ENCODE peak calls at places on chromosomes 5 and 9, in eight cellular contexts. One of them, this sample, is unnamed.
A peak's percentile ranks its signal among the peaks of the same experiment; 100 is the strongest.

GRCh38 chr9:561430-561829 is 280.1 kb upstream of the DMRT1 start:
- DNase-seq in activated effector memory CD4-positive, alpha-beta T cell treated with Interleukin-2 at 50 U/mL for 16 hours: no peak
- DNase-seq in occipital lobe: no peak
- DNase-seq in left ventricle myocardium inferior: no peak
- DNase-seq in NCI-H2081: no peak
- DNase-seq in lung: no peak
- DNase-seq in iris pigment epithelial cell: peak; percentile 34
- DNase-seq in tibial nerve: no peak
- DNase-seq in this sample: no peak

GRCh38 chr5:177325868-177326381 is 14.2 kb upstream of the MXD3 start:
- DNase-seq in iris pigment epithelial cell: no peak
- DNase-seq in occipital lobe: no peak
- DNase-seq in left ventricle myocardium inferior: no peak
- DNase-seq in lung: no peak
- DNase-seq in activated effector memory CD4-positive, alpha-beta T cell treated with Interleukin-2 at 50 U/mL for 16 hours: no peak
- DNase-seq in tibial nerve: no peak
- DNase-seq in NCI-H2081: no peak
- DNase-seq in this sample: no peak

GRCh38 chr5:179901462-179901861 is 6.2 kb downstream of the TBC1D9B start:
- DNase-seq in activated effector memory CD4-positive, alpha-beta T cell treated with Interleukin-2 at 50 U/mL for 16 hours: no peak
- DNase-seq in occipital lobe: peak; percentile 38
- DNase-seq in iris pigment epithelial cell: no peak
- DNase-seq in NCI-H2081: no peak
- DNase-seq in left ventricle myocardium inferior: no peak
- DNase-seq in lung: no peak
- DNase-seq in tibial nerve: no peak
- DNase-seq in this sample: no peak

GRCh38 chr5:1729641-1730486 is 69.8 kb downstream of the MRPL36 start:
- DNase-seq in NCI-H2081: no peak
- DNase-seq in iris pigment epithelial cell: no peak
- DNase-seq in lung: no peak
- DNase-seq in left ventricle myocardium inferior: no peak
- DNase-seq in activated effector memory CD4-positive, alpha-beta T cell treated with Interleukin-2 at 50 U/mL for 16 hours: no peak
- DNase-seq in occipital lobe: no peak
- DNase-seq in tibial nerve: no peak
- DNase-seq in this sample: no peak

GRCh38 chr9:91837982-91838731 is 111.9 kb downstream of the ROR2 start:
- DNase-seq in NCI-H2081: peak; percentile 70
- DNase-seq in activated effector memory CD4-positive, alpha-beta T cell treated with Interleukin-2 at 50 U/mL for 16 hours: no peak
- DNase-seq in occipital lobe: no peak
- DNase-seq in tibial nerve: no peak
- DNase-seq in lung: peak; percentile 82
- DNase-seq in iris pigment epithelial cell: peak; percentile 66
- DNase-seq in left ventricle myocardium inferior: peak; percentile 51
- DNase-seq in this sample: no peak

GRCh38 chr5:100706796-100707195 is 171.6 kb downstream of the FAM174A start:
- DNase-seq in left ventricle myocardium inferior: no peak
- DNase-seq in tibial nerve: no peak
- DNase-seq in NCI-H2081: no peak
- DNase-seq in iris pigment epithelial cell: peak; percentile 71
- DNase-seq in occipital lobe: no peak
- DNase-seq in lung: no peak
- DNase-seq in activated effector memory CD4-positive, alpha-beta T cell treated with Interleukin-2 at 50 U/mL for 16 hours: no peak
- DNase-seq in this sample: no peak

GRCh38 chr9:129338701-129339445 is 160.8 kb upstream of the IER5L start:
- DNase-seq in NCI-H2081: no peak
- DNase-seq in left ventricle myocardium inferior: no peak
- DNase-seq in tibial nerve: no peak
- DNase-seq in activated effector memory CD4-positive, alpha-beta T cell treated with Interleukin-2 at 50 U/mL for 16 hours: no peak
- DNase-seq in lung: no peak
- DNase-seq in iris pigment epithelial cell: peak; percentile 43
- DNase-seq in occipital lobe: peak; percentile 30
- DNase-seq in this sample: no peak

GRCh38 chr9:112091805-112092204 is 83.3 kb downstream of the SUSD1 start:
- DNase-seq in activated effector memory CD4-positive, alpha-beta T cell treated with Interleukin-2 at 50 U/mL for 16 hours: no peak
- DNase-seq in iris pigment epithelial cell: peak; percentile 45
- DNase-seq in lung: no peak
- DNase-seq in tibial nerve: no peak
- DNase-seq in left ventricle myocardium inferior: no peak
- DNase-seq in occipital lobe: peak; percentile 17
- DNase-seq in NCI-H2081: peak; percentile 13
- DNase-seq in this sample: no peak

GRCh38 chr5:152568101-152568500 is 163.0 kb upstream of the NMUR2 start:
- DNase-seq in occipital lobe: peak; percentile 20
- DNase-seq in NCI-H2081: no peak
- DNase-seq in lung: no peak
- DNase-seq in left ventricle myocardium inferior: no peak
- DNase-seq in activated effector memory CD4-positive, alpha-beta T cell treated with Interleukin-2 at 50 U/mL for 16 hours: no peak
- DNase-seq in iris pigment epithelial cell: no peak
- DNase-seq in tibial nerve: no peak
- DNase-seq in this sample: no peak

GRCh38 chr9:5478214-5478613 is 27.9 kb downstream of the CD274 start:
- DNase-seq in occipital lobe: no peak
- DNase-seq in iris pigment epithelial cell: no peak
- DNase-seq in activated effector memory CD4-positive, alpha-beta T cell treated with Interleukin-2 at 50 U/mL for 16 hours: no peak
- DNase-seq in lung: no peak
- DNase-seq in left ventricle myocardium inferior: no peak
- DNase-seq in NCI-H2081: no peak
- DNase-seq in tibial nerve: no peak
- DNase-seq in this sample: no peak

GRCh38 chr9:95757026-95757425 is 118.5 kb upstream of the ERCC6L2 start:
- DNase-seq in NCI-H2081: no peak
- DNase-seq in tibial nerve: no peak
- DNase-seq in left ventricle myocardium inferior: no peak
- DNase-seq in iris pigment epithelial cell: peak; percentile 75
- DNase-seq in activated effector memory CD4-positive, alpha-beta T cell treated with Interleukin-2 at 50 U/mL for 16 hours: no peak
- DNase-seq in occipital lobe: no peak
- DNase-seq in lung: no peak
- DNase-seq in this sample: no peak

GRCh38 chr9:41229408-41230401 is 40.6 kb upstream of the ZNG1F start:
- DNase-seq in tibial nerve: no peak
- DNase-seq in iris pigment epithelial cell: peak; percentile 22
- DNase-seq in NCI-H2081: no peak
- DNase-seq in occipital lobe: no peak
- DNase-seq in activated effector memory CD4-positive, alpha-beta T cell treated with Interleukin-2 at 50 U/mL for 16 hours: no peak
- DNase-seq in lung: no peak
- DNase-seq in left ventricle myocardium inferior: no peak
- DNase-seq in this sample: peak; percentile 2

GRCh38 chr5:16736158-16736994 is 119.6 kb upstream of the RETREG1 start:
- DNase-seq in activated effector memory CD4-positive, alpha-beta T cell treated with Interleukin-2 at 50 U/mL for 16 hours: no peak
- DNase-seq in iris pigment epithelial cell: peak; percentile 83
- DNase-seq in left ventricle myocardium inferior: no peak
- DNase-seq in lung: peak; percentile 76
- DNase-seq in tibial nerve: no peak
- DNase-seq in NCI-H2081: peak; percentile 93
- DNase-seq in occipital lobe: no peak
- DNase-seq in this sample: no peak

GRCh38 chr9:115651456-115651855 is 502.1 kb upstream of the PAPPA start:
- DNase-seq in activated effector memory CD4-positive, alpha-beta T cell treated with Interleukin-2 at 50 U/mL for 16 hours: no peak
- DNase-seq in iris pigment epithelial cell: peak; percentile 57
- DNase-seq in lung: no peak
- DNase-seq in tibial nerve: no peak
- DNase-seq in left ventricle myocardium inferior: no peak
- DNase-seq in occipital lobe: no peak
- DNase-seq in NCI-H2081: no peak
- DNase-seq in this sample: no peak

GRCh38 chr9:123561055-123561454 is 205.1 kb downstream of the CRB2 start:
- DNase-seq in activated effector memory CD4-positive, alpha-beta T cell treated with Interleukin-2 at 50 U/mL for 16 hours: no peak
- DNase-seq in tibial nerve: no peak
- DNase-seq in lung: no peak
- DNase-seq in occipital lobe: no peak
- DNase-seq in NCI-H2081: peak; percentile 41
- DNase-seq in iris pigment epithelial cell: no peak
- DNase-seq in left ventricle myocardium inferior: no peak
- DNase-seq in this sample: no peak

GRCh38 chr9:97710356-97711222 is 13.4 kb upstream of the XPA start:
- DNase-seq in NCI-H2081: peak; percentile 70
- DNase-seq in occipital lobe: peak; percentile 9
- DNase-seq in lung: peak; percentile 55
- DNase-seq in iris pigment epithelial cell: peak; percentile 73
- DNase-seq in activated effector memory CD4-positive, alpha-beta T cell treated with Interleukin-2 at 50 U/mL for 16 hours: no peak
- DNase-seq in left ventricle myocardium inferior: no peak
- DNase-seq in tibial nerve: no peak
- DNase-seq in this sample: peak; percentile 49